ENCODE peak calls at places on chromosomes 4 and X, in six cellular contexts. Q is dorsolateral prefrontal cortex; F is body of pancreas; A is stimulated activated CD4-positive, alpha-beta T cell treated with anti-CD3 and anti-CD28 coated beads, Interleukin-15, amount 100 ng/mL, for 48 hours; O is naive thymus-derived CD8-positive, alpha-beta T cell; S is tibial artery. H is an unnamed sample.

GRCh38 chrX:119698835-119699234 is 5.9 kb upstream of the SEPTIN6 start:
- DNase-seq in A (no peak), F (no peak), O (peak), S (no peak), Q (no peak), H (no peak)

GRCh38 chr4:6258741-6259140 is 10.9 kb upstream of the WFS1 start:
- DNase-seq in A (no peak), F (no peak), S (no peak), O (no peak), Q (no peak), H (no peak)

GRCh38 chrX:15853586-15854079 is 980 bp downstream of the AP1S2 start:
- DNase-seq in O (no peak), A (no peak), F (no peak), Q (no peak), S (no peak), H (no peak)

GRCh38 chrX:67544871-67545771 is 1.3 kb downstream of the AR start:
- DNase-seq in O (no peak), A (no peak), S (peak), Q (peak), F (peak), H (no peak)

GRCh38 chr4:11614426-11614825 is 185.7 kb upstream of the HS3ST1 start:
- DNase-seq in S (no peak), Q (no peak), A (no peak), F (peak), O (no peak), H (no peak)

GRCh38 chrX:7055386-7056137 is 92.0 kb upstream of the STS start:
- DNase-seq in Q (no peak), F (no peak), O (no peak), A (no peak), S (no peak), H (no peak)

GRCh38 chrX:13511557-13512330 is 57.7 kb upstream of the EGFL6 start:
- DNase-seq in Q (no peak), A (no peak), F (no peak), S (no peak), O (no peak), H (no peak)

GRCh38 chr4:88759039-88759631 is 61.5 kb upstream of the NAP1L5 start:
- DNase-seq in A (no peak), S (no peak), Q (no peak), F (no peak), O (no peak), H (no peak)

GRCh38 chr4:17597517-17597916 is 16.9 kb upstream of the MED28 start:
- DNase-seq in A (no peak), O (no peak), F (no peak), S (no peak), Q (no peak), H (no peak)

GRCh38 chr4:34932591-34932990 is 1311.7 kb downstream of the ARAP2 start:
- DNase-seq in F (no peak), Q (no peak), S (no peak), O (no peak), A (no peak), H (no peak)

GRCh38 chr4:56424697-56425514 is 10.5 kb downstream of the PPAT start:
- DNase-seq in S (no peak), O (peak), Q (no peak), F (peak), A (no peak), H (peak)

GRCh38 chrX:119753001-119753400 is 5.4 kb upstream of the SOWAHD start:
- DNase-seq in Q (no peak), O (no peak), A (no peak), S (no peak), F (no peak), H (no peak)

GRCh38 chr4:176400816-176401461 is 81.2 kb downstream of the SPCS3 start:
- DNase-seq in A (no peak), O (no peak), F (no peak), S (no peak), Q (no peak), H (no peak)

GRCh38 chrX:19019996-19020395 is 36.1 kb upstream of the PHKA2 start:
- DNase-seq in F (no peak), Q (no peak), S (no peak), A (no peak), O (no peak), H (no peak)

GRCh38 chrX:7170903-7171302 is 22.9 kb upstream of the PUDP start:
- DNase-seq in Q (no peak), S (no peak), F (no peak), O (peak), A (no peak), H (peak)

GRCh38 chr4:2101346-2102044 is 42.4 kb downstream of the NAT8L start:
- DNase-seq in O (no peak), Q (no peak), S (no peak), A (no peak), F (no peak), H (no peak)

GRCh38 chr4:101458473-101458872 is 111.1 kb upstream of the PPP3CA start:
- DNase-seq in Q (no peak), S (no peak), A (no peak), O (no peak), F (no peak), H (no peak)

GRCh38 chrX:154548028-154548316 is 552 bp downstream of the IKBKG start:
- DNase-seq in S (no peak), A (no peak), O (no peak), F (no peak), Q (no peak), H (no peak)

GRCh38 chr4:176499518-176499917 is 179.8 kb downstream of the SPCS3 start:
- DNase-seq in O (no peak), Q (no peak), F (no peak), S (no peak), A (no peak), H (no peak)

GRCh38 chr4:176433983-176434382 is 114.2 kb downstream of the SPCS3 start:
- DNase-seq in F (no peak), A (no peak), Q (no peak), O (no peak), S (no peak), H (no peak)

GRCh38 chr4:118175506-118175905 is 141.2 kb downstream of the NDST3 start:
- DNase-seq in A (no peak), Q (no peak), S (no peak), F (no peak), O (no peak), H (no peak)

GRCh38 chrX:140151316-140151715 is 186.0 kb upstream of the CXorf66 start:
- DNase-seq in O (no peak), F (no peak), Q (no peak), S (no peak), A (no peak), H (no peak)

GRCh38 chr4:152478456-152479237 is 57.2 kb downstream of the FBXW7 start:
- DNase-seq in O (no peak), F (no peak), S (no peak), A (no peak), Q (no peak), H (no peak)

GRCh38 chr4:167918077-167918476 is 174.3 kb upstream of the ANXA10 start:
- DNase-seq in A (no peak), F (no peak), Q (no peak), O (no peak), S (no peak), H (no peak)

GRCh38 chr4:143512978-143513313 is 556 bp upstream of the SMARCA5 start:
- DNase-seq in O (no peak), A (no peak), S (no peak), F (no peak), Q (no peak), H (no peak)

GRCh38 chr4:27278615-27279014 is 418.0 kb downstream of the STIM2 start:
- DNase-seq in Q (no peak), O (no peak), A (no peak), F (no peak), S (no peak), H (no peak)

GRCh38 chrX:40154229-40154852 is 56.6 kb upstream of the BCOR start:
- DNase-seq in S (peak), O (no peak), A (no peak), F (no peak), Q (no peak), H (no peak)

GRCh38 chr4:153916273-153916755 is 127.4 kb upstream of the SFRP2 start:
- DNase-seq in A (peak), S (no peak), F (no peak), Q (no peak), O (no peak), H (no peak)

GRCh38 chrX:115311666-115312065 is 22.2 kb downstream of the LUZP4 start:
- DNase-seq in F (no peak), A (no peak), S (no peak), Q (peak), O (no peak), H (no peak)

GRCh38 chrX:19566359-19567141 is 51.2 kb upstream of the MAP3K15 start:
- DNase-seq in Q (no peak), F (no peak), S (no peak), O (no peak), A (no peak), H (peak)

GRCh38 chr4:114282937-114283336 is 303.5 kb upstream of the ARSJ start:
- DNase-seq in S (no peak), F (no peak), Q (no peak), A (no peak), O (no peak), H (no peak)

H was measured in effector memory CD8-positive, alpha-beta T cell.